ENCODE peak calls at places on chromosomes 5 and 9, in seven cellular contexts. One of them, this sample, is unnamed.

GRCh38 chr9:101915479-101915878 is 177.0 kb upstream of the GRIN3A start:
- DNase-seq in A549: no peak
- DNase-seq in suprapubic skin: no peak
- DNase-seq in stomach: no peak
- DNase-seq in ovary: no peak
- DNase-seq in transverse colon: no peak
- DNase-seq in upper lobe of left lung: no peak
- DNase-seq in this sample: no peak

GRCh38 chr5:132961887-132962286 is 1.5 kb downstream of the AFF4 start:
- DNase-seq in A549: no peak
- DNase-seq in suprapubic skin: no peak
- DNase-seq in stomach: no peak
- DNase-seq in ovary: no peak
- DNase-seq in transverse colon: no peak
- DNase-seq in upper lobe of left lung: no peak
- DNase-seq in this sample: no peak

GRCh38 chr9:21746550-21746949 is 55.9 kb upstream of the MTAP start:
- DNase-seq in A549: no peak
- DNase-seq in suprapubic skin: no peak
- DNase-seq in stomach: no peak
- DNase-seq in ovary: no peak
- DNase-seq in transverse colon: no peak
- DNase-seq in upper lobe of left lung: no peak
- DNase-seq in this sample: no peak

GRCh38 chr9:20524776-20525175 is 97.5 kb downstream of the MLLT3 start:
- DNase-seq in A549: no peak
- DNase-seq in suprapubic skin: no peak
- DNase-seq in stomach: no peak
- DNase-seq in ovary: no peak
- DNase-seq in transverse colon: peak
- DNase-seq in upper lobe of left lung: no peak
- DNase-seq in this sample: no peak

GRCh38 chr5:159441441-159441840 is 111.2 kb upstream of the IL12B start:
- DNase-seq in A549: peak
- DNase-seq in suprapubic skin: no peak
- DNase-seq in stomach: no peak
- DNase-seq in ovary: no peak
- DNase-seq in transverse colon: no peak
- DNase-seq in upper lobe of left lung: no peak
- DNase-seq in this sample: no peak

GRCh38 chr5:102713682-102714231 is 41.3 kb upstream of the PAM start:
- DNase-seq in A549: no peak
- DNase-seq in suprapubic skin: no peak
- DNase-seq in stomach: no peak
- DNase-seq in ovary: no peak
- DNase-seq in transverse colon: no peak
- DNase-seq in upper lobe of left lung: no peak
- DNase-seq in this sample: no peak

GRCh38 chr9:135952664-135953206 is 8.4 kb downstream of the UBAC1 start:
- DNase-seq in A549: no peak
- DNase-seq in suprapubic skin: no peak
- DNase-seq in stomach: no peak
- DNase-seq in ovary: no peak
- DNase-seq in transverse colon: no peak
- DNase-seq in upper lobe of left lung: no peak
- DNase-seq in this sample: no peak

GRCh38 chr5:13830536-13830935 is 114.0 kb downstream of the DNAH5 start:
- DNase-seq in A549: no peak
- DNase-seq in suprapubic skin: no peak
- DNase-seq in stomach: no peak
- DNase-seq in ovary: no peak
- DNase-seq in transverse colon: no peak
- DNase-seq in upper lobe of left lung: no peak
- DNase-seq in this sample: no peak

GRCh38 chr9:114551750-114552685 is 35.6 kb upstream of the ATP6V1G1 start:
- DNase-seq in A549: peak
- DNase-seq in suprapubic skin: no peak
- DNase-seq in stomach: no peak
- DNase-seq in ovary: peak
- DNase-seq in transverse colon: peak
- DNase-seq in upper lobe of left lung: no peak
- DNase-seq in this sample: peak

GRCh38 chr5:147935032-147935431 is 28.7 kb upstream of the C5orf46 start:
- DNase-seq in A549: peak
- DNase-seq in suprapubic skin: no peak
- DNase-seq in stomach: no peak
- DNase-seq in ovary: no peak
- DNase-seq in transverse colon: no peak
- DNase-seq in upper lobe of left lung: no peak
- DNase-seq in this sample: peak

GRCh38 chr5:172939045-172939444 is 20.2 kb upstream of the RPL26L1 start:
- DNase-seq in A549: no peak
- DNase-seq in suprapubic skin: no peak
- DNase-seq in stomach: no peak
- DNase-seq in ovary: no peak
- DNase-seq in transverse colon: no peak
- DNase-seq in upper lobe of left lung: no peak
- DNase-seq in this sample: no peak

GRCh38 chr5:174503461-174504265 is 220.7 kb upstream of the MSX2 start:
- DNase-seq in A549: peak
- DNase-seq in suprapubic skin: no peak
- DNase-seq in stomach: peak
- DNase-seq in ovary: no peak
- DNase-seq in transverse colon: peak
- DNase-seq in upper lobe of left lung: no peak
- DNase-seq in this sample: no peak

GRCh38 chr9:89312154-89312616 is 1.2 kb downstream of the CKS2 start:
- DNase-seq in A549: no peak
- DNase-seq in suprapubic skin: no peak
- DNase-seq in stomach: no peak
- DNase-seq in ovary: no peak
- DNase-seq in transverse colon: no peak
- DNase-seq in upper lobe of left lung: no peak
- DNase-seq in this sample: no peak

GRCh38 chr9:87434341-87434740 is 63.3 kb upstream of the DAPK1 start:
- DNase-seq in A549: no peak
- DNase-seq in suprapubic skin: no peak
- DNase-seq in stomach: no peak
- DNase-seq in ovary: no peak
- DNase-seq in transverse colon: no peak
- DNase-seq in upper lobe of left lung: no peak
- DNase-seq in this sample: no peak

GRCh38 chr5:132369012-132369470 is 469 bp upstream of the SLC22A5 start:
- DNase-seq in A549: no peak
- DNase-seq in suprapubic skin: no peak
- DNase-seq in stomach: no peak
- DNase-seq in ovary: no peak
- DNase-seq in transverse colon: no peak
- DNase-seq in upper lobe of left lung: no peak
- DNase-seq in this sample: no peak

GRCh38 chr5:130885718-130886117 is 279.3 kb downstream of the HINT1 start:
- DNase-seq in A549: no peak
- DNase-seq in suprapubic skin: no peak
- DNase-seq in stomach: no peak
- DNase-seq in ovary: no peak
- DNase-seq in transverse colon: no peak
- DNase-seq in upper lobe of left lung: no peak
- DNase-seq in this sample: no peak

GRCh38 chr5:144237851-144238250 is 67.2 kb downstream of the KCTD16 start:
- DNase-seq in A549: no peak
- DNase-seq in suprapubic skin: no peak
- DNase-seq in stomach: no peak
- DNase-seq in ovary: no peak
- DNase-seq in transverse colon: no peak
- DNase-seq in upper lobe of left lung: no peak
- DNase-seq in this sample: peak

GRCh38 chr5:110880413-110880812 is 141.6 kb downstream of the SLC25A46 start:
- DNase-seq in A549: no peak
- DNase-seq in suprapubic skin: no peak
- DNase-seq in stomach: peak
- DNase-seq in ovary: no peak
- DNase-seq in transverse colon: no peak
- DNase-seq in upper lobe of left lung: no peak
- DNase-seq in this sample: peak

GRCh38 chr5:150593593-150593992 is 46.9 kb upstream of the SYNPO start:
- DNase-seq in A549: no peak
- DNase-seq in suprapubic skin: no peak
- DNase-seq in stomach: no peak
- DNase-seq in ovary: no peak
- DNase-seq in transverse colon: peak
- DNase-seq in upper lobe of left lung: no peak
- DNase-seq in this sample: no peak
- H3K27ac ChIP-seq in A549: no peak
- H3K27ac ChIP-seq in suprapubic skin: no peak
- H3K27ac ChIP-seq in stomach: peak
- H3K27ac ChIP-seq in ovary: no peak
- H3K27ac ChIP-seq in transverse colon: no peak
- H3K27ac ChIP-seq in upper lobe of left lung: no peak
- H3K27ac ChIP-seq in this sample: peak

DNA sequence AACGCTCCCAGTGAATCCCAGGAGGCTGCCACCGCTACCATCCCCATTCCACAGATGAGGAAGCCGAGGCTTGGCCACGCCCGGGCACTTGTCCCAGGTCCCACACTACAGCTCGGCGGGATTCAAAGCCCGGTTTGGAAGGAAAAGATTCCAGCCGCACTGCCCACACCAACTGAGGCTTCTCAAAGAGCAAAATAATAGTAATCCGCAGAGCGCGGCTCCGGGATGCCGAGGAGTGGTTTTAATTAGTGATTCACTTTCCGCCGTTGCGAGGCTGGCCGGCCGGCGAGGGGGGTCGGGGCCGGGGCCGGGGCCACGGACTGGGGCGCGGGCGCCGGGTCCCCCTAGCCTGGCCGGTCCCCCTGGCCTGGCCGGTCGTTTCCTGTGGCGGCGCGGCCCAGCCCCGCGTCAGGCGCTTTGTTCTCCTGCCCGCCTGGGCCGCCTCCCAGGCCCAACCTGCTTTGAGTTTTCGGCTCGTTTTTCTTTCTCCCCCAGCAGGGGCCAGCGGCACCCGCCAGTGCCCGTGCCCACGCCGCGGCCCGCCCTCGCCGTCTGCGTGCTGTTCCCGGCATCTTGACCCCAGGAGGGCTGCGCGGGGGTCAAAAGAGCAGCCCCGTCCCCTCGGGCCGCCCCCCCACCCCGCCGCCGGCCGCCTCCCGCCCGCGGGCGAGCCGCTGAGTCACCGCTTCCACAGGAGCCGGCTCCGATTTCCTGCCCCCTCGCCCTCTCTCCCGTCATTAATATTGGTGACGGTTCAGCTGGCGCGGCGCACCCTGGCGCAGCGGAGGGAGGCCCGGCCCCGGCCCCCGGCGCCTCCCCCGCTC is 31.2 kb downstream of the FGF18 start:
- DNase-seq in A549: no peak
- DNase-seq in suprapubic skin: peak
- DNase-seq in stomach: peak
- DNase-seq in ovary: peak
- DNase-seq in transverse colon: peak
- DNase-seq in upper lobe of left lung: peak
- DNase-seq in this sample: peak
- H3K4me3 ChIP-seq in A549: no peak
- H3K4me3 ChIP-seq in suprapubic skin: peak
- H3K4me3 ChIP-seq in stomach: peak
- H3K4me3 ChIP-seq in ovary: peak
- H3K4me3 ChIP-seq in transverse colon: peak
- H3K4me3 ChIP-seq in upper lobe of left lung: peak
- H3K4me3 ChIP-seq in this sample: peak

DNA sequence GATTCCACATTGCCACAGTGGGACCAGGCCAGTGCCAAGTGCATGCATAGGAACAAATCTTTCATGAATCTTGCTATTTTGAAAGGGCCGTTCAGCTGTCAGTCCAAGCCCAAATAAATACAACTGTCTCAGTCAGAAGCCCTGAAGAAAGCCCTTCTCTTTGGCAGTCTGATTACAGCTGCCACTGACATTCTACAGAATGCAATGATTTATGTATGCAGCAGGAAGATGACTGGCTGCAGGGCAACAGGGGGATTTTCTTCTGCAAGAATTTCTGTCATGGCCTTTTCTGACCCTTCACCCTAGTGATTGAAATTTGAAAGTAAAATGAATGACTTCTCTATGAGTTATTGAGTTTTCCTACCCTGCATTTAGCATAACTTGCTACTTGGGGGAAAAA is 86.7 kb upstream of the FER start:
- DNase-seq in A549: no peak
- DNase-seq in suprapubic skin: no peak
- DNase-seq in stomach: no peak
- DNase-seq in ovary: no peak
- DNase-seq in transverse colon: no peak
- DNase-seq in upper lobe of left lung: no peak
- DNase-seq in this sample: no peak
- TF ChIP-seq EP300 in A549: no peak
- TF ChIP-seq EP300 in suprapubic skin: no peak
- TF ChIP-seq EP300 in stomach: no peak
- TF ChIP-seq EP300 in ovary: no peak
- TF ChIP-seq EP300 in transverse colon: no peak
- TF ChIP-seq EP300 in upper lobe of left lung: no peak
- TF ChIP-seq EP300 in this sample: no peak

DNA sequence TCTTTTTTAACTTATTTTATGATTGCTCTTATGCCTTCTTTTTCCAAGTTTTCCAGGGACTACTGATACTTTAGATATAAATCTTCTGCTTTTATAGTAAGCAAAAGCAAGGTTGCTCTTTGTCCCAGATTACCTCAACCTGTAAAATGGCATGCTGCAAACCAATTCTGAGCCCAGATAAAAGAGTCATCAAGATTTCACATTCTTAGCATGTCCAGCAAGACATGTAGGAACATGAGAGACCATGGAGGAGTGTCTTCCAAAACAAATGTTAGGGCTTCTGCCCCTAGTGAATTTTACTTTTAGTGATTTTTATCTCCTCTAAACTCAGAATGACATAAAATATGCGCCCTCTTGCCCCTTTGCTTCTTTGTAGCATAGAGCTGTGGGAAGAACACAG is 7.0 kb upstream of the CDC20B start:
- DNase-seq in A549: no peak
- DNase-seq in suprapubic skin: no peak
- DNase-seq in stomach: no peak
- DNase-seq in ovary: no peak
- DNase-seq in transverse colon: no peak
- DNase-seq in upper lobe of left lung: no peak
- DNase-seq in this sample: no peak
- H3K27ac ChIP-seq in A549: no peak
- H3K27ac ChIP-seq in suprapubic skin: no peak
- H3K27ac ChIP-seq in stomach: no peak
- H3K27ac ChIP-seq in ovary: no peak
- H3K27ac ChIP-seq in transverse colon: no peak
- H3K27ac ChIP-seq in upper lobe of left lung: no peak
- H3K27ac ChIP-seq in this sample: no peak